ENCODE peak calls at places on chromosomes 12 and 14, in four cellular contexts. L, C, E and O are unnamed samples.

GRCh38 chr12:63150255-63151060 is 543 bp downstream of the AVPR1A start:
- DNase-seq in L (peak; percentile 79), C (no peak), E (peak; percentile 83), O (peak; percentile 79)

GRCh38 chr12:14408208-14408607 is 42.7 kb downstream of the ATF7IP start:
- DNase-seq in L (peak; percentile 65), C (peak; percentile 50), E (no peak), O (no peak)

GRCh38 chr12:96237465-96238077 is 43.4 kb downstream of the ELK3 start:
- DNase-seq in L (no peak), C (peak; percentile 97), E (no peak), O (no peak)

GRCh38 chr12:4956054-4956453 is 46.3 kb downstream of the KCNA1 start:
- DNase-seq in L (peak; percentile 32), C (no peak), E (no peak), O (no peak)

GRCh38 chr14:103104654-103105511 is 10.4 kb downstream of the EXOC3L4 start:
- DNase-seq in L (peak; percentile 67), C (peak; percentile 50), E (peak; percentile 93), O (peak; percentile 81)

GRCh38 chr12:27179399-27180214 is 64.5 kb upstream of the STK38L start:
- DNase-seq in L (peak; percentile 79), C (peak; percentile 96), E (no peak), O (no peak)

GRCh38 chr12:131583085-131583712 is 127.7 kb upstream of the SFSWAP start:
- DNase-seq in L (no peak), C (no peak), E (no peak), O (no peak)

GRCh38 chr12:79659961-79660431 is 30.8 kb downstream of the PAWR start:
- DNase-seq in L (no peak), C (no peak), E (no peak), O (no peak)

GRCh38 chr14:61320806-61321384 is 484 bp upstream of the PRKCH start:
- DNase-seq in L (no peak), C (no peak), E (no peak), O (no peak)

GRCh38 chr14:94332587-94332986 is 9.5 kb upstream of the SERPINA6 start:
- DNase-seq in L (no peak), C (no peak), E (no peak), O (no peak)

GRCh38 chr12:52164624-52165023 is 27.2 kb downstream of the KRT80 start:
- DNase-seq in L (peak; percentile 84), C (peak; percentile 47), E (no peak), O (no peak)

GRCh38 chr14:82911930-82912329 is 1378.3 kb upstream of the SEL1L start:
- DNase-seq in L (peak; percentile 13), C (no peak), E (no peak), O (no peak)

GRCh38 chr14:22276913-22277816 is 311.9 kb downstream of the DAD1 start:
- DNase-seq in L (peak; percentile 38), C (peak; percentile 35), E (no peak), O (no peak)

GRCh38 chr12:8951744-8952143 is 2.3 kb upstream of the M6PR start:
- DNase-seq in L (no peak), C (no peak), E (no peak), O (no peak)

GRCh38 chr14:100592972-100593371 is 5.8 kb upstream of the BEGAIN start:
- DNase-seq in L (no peak), C (no peak), E (no peak), O (no peak)

GRCh38 chr12:92360543-92360942 is 214.9 kb upstream of the BTG1 start:
- DNase-seq in L (no peak), C (no peak), E (no peak), O (no peak)

GRCh38 chr14:44448816-44449411 is 58.2 kb downstream of the FSCB start:
- DNase-seq in L (peak; percentile 23), C (no peak), E (no peak), O (no peak)

GRCh38 chr14:98227000-98227726 is 1044.8 kb downstream of the BCL11B start:
- DNase-seq in L (no peak), C (no peak), E (no peak), O (no peak)

GRCh38 chr14:61860294-61860918 is 98.2 kb downstream of the SNAPC1 start:
- DNase-seq in L (peak; percentile 63), C (peak; percentile 42), E (peak; percentile 82), O (peak; percentile 67)

GRCh38 chr14:85532981-85533820 is 3.3 kb downstream of the FLRT2 start:
- DNase-seq in L (peak; percentile 98), C (peak; percentile 87), E (peak; percentile 77), O (peak; percentile 90)

GRCh38 chr14:20632831-20633771 is 8.4 kb downstream of the OR6S1 start:
- DNase-seq in L (peak; percentile 99), C (peak; percentile 85), E (peak; percentile 82), O (peak; percentile 92)

GRCh38 chr12:12983420-12984035 is 16.5 kb downstream of the HEBP1 start:
- DNase-seq in L (peak; percentile 49), C (peak; percentile 69), E (no peak), O (no peak)

GRCh38 chr14:83541147-83541546 is 1988.8 kb upstream of the FLRT2 start:
- DNase-seq in L (no peak), C (no peak), E (no peak), O (no peak)

GRCh38 chr12:104549820-104550480 is 93.2 kb downstream of the CHST11 start:
- DNase-seq in L (peak; percentile 65), C (peak; percentile 29), E (no peak), O (no peak)

GRCh38 chr12:59820594-59821011 is 224.8 kb downstream of the SLC16A7 start:
- DNase-seq in L (no peak), C (peak; percentile 71), E (no peak), O (no peak)

GRCh38 chr14:24816011-24816928 is 182.3 kb upstream of the GZMB start:
- DNase-seq in L (no peak), C (peak; percentile 37), E (no peak), O (no peak)

GRCh38 chr12:46268349-46268616 is 560 bp downstream of the SLC38A1 start:
- DNase-seq in L (no peak), C (peak; percentile 19), E (no peak), O (no peak)

GRCh38 chr12:122116707-122117535 is 38.4 kb downstream of the MLXIP start:
- DNase-seq in L (no peak), C (no peak), E (no peak), O (no peak)

DNA sequence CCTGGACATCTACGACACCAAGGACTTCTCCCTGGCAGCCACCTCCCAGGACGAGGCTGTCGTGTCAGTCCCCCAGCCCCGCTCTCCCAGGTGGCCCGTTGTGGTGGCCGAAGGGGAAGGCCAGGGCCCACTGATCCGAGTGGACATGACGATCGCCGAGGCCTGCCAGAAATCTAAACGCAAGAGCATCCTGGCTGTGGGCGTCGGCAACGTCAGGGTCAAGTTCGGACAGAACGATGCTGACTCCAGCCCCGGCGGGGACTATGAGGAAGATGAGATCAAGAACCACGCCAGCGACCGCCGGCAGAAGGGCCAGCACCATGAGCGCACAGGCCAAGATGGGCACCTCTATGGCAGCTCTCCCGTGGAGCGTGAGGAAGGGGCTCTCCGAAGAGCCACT is 118.6 kb downstream of the SLC15A4 start:
- DNase-seq in L (no peak), C (no peak), E (no peak), O (no peak)
- H3K9ac ChIP-seq in L (no peak overlapping the region), C (no peak overlapping the region), E (no peak overlapping the region), O (no peak overlapping the region)

DNA sequence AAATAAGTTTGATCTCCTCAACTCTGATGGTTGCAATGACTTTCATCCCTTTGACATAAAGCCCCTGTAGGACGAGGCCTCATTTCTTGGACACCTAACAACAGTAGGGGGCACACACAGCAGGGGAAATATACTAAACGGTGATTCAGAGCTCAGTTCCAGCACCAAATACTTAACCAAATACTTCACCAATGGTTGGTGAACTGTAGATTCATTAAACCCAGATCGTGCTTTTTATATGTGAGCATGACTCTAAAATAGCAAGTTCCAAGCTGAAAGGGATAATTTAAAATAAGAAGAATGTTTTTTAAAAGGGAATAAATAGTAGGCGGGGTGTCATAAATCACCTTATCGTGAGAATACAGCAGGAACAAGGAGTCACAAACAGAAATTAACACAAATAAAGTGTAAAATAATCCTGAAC is 53.2 kb downstream of the ATG2B start:
- DNase-seq in L (no peak), C (peak; percentile 13), E (no peak), O (no peak)
- H2BK5ac ChIP-seq in L (no peak overlapping the region), C (no peak overlapping the region), E (no peak overlapping the region), O (no peak overlapping the region)

DNA sequence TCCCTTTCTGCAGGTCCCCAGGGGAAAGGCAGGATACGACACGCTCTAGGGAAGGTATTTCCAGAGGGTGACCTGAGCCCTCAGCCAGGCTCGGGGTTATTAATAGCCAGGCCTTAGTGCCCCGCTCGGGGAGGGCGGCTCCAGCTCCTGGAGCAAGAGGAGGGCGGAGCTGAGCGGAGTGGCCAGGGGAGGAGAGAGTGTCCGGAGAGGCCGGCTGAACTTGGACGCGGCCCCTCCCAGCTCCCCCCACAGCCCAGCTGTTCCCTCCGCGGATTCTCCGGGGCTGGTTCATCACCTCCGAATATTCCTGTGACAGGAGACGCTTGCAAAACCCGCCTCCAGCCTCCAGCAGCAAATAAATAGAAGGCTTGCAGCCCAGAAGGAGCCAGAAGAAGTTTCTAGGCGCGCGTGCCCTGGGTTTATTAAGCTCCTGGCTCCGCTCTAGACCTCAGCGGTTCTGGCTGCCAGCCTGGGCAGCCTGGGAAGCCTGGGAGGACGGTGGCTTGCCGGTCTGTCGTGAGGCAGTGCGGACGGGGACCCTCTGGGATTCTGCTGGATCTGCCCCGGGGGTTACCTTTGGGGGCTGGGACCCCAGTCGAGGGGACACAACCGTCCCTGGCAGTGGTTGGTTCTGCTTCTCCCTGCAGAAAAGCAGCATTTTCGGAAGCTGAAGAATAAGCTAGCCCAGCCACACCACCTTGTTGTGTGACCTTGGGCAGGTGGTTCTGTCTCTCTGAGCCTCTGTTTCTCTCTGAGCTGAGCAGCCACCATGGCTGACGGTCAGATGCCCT is at the start of gene HSPB8:
- DNase-seq in L (peak; percentile 94), C (peak; percentile 91), E (peak; percentile 72), O (peak; percentile 89)
- H3K56ac ChIP-seq in L (peak within 1 kb of the TSS; percentile 85), C (no peak within 1 kb of the TSS), E (no peak within 1 kb of the TSS), O (no peak within 1 kb of the TSS)

GRCh38 chr14:96201157-96201556 is 3.5 kb upstream of the BDKRB2 start:
- DNase-seq in L (no peak), C (no peak), E (no peak), O (no peak)

GRCh38 chr14:96203116-96203515 is 1.5 kb upstream of the BDKRB2 start:
- DNase-seq in L (no peak), C (no peak), E (no peak), O (no peak)

GRCh38 chr14:96201965-96202364 is 2.7 kb upstream of the BDKRB2 start:
- DNase-seq in L (no peak), C (no peak), E (no peak), O (no peak)

GRCh38 chr14:96203635-96204034 is 1.0 kb upstream of the BDKRB2 start:
- DNase-seq in L (no peak), C (peak; percentile 60), E (no peak), O (no peak)

DNA sequence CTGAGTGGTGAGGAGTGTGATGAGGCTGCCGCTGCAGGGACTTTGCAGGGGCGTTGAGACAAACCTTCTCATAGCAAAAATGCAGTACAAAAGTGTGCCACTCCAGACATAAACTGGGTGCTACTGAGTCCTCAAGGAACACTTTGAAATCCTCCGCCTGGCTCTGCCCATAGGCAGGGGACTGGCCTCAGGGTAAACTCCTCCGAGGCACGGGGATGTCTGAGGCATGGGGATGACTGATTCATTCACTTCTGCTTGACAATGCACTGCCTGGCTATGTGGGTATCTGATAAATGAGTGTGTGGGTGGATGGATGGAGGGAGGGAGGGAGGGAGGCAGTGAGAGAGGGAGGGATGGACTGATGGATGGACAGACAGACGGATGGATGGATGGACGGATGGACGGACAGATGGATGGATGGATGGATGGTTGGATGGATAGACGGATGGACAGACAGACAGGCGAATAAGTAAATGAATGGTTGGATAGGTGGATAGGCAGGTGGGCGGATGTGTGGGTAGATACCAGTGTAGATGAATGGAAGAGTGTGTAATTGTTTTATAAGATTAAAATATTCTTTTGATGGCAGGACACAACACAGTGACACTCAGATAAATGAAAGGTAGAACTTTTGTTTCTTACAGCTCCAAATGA is 2.1 kb upstream of the BDKRB2 start:
- DNase-seq in L (no peak), C (no peak), E (no peak), O (no peak)
- H3K9ac ChIP-seq in L (no peak overlapping the region), C (no peak overlapping the region), E (no peak overlapping the region), O (no peak overlapping the region)